ENCODE peak calls at places on chromosome 6, in eight cellular contexts. One of them, this sample, is unnamed.

GRCh38 chr6:148495029-148495428 is 152.4 kb downstream of the SASH1 start:
- DNase-seq in HuH-7.5: no peak
- DNase-seq in PC-3: no peak
- DNase-seq in hippocampal formation: no peak
- DNase-seq in lower leg skin: no peak
- DNase-seq in RPMI7951: peak
- DNase-seq in heart left ventricle: no peak
- DNase-seq in ecto neural progenitor cell: no peak
- DNase-seq in this sample: no peak

GRCh38 chr6:126753616-126754015 is 364.9 kb upstream of the RSPO3 start:
- DNase-seq in hippocampal formation: no peak
- DNase-seq in heart left ventricle: no peak
- DNase-seq in HuH-7.5: no peak
- DNase-seq in lower leg skin: no peak
- DNase-seq in RPMI7951: no peak
- DNase-seq in ecto neural progenitor cell: no peak
- DNase-seq in PC-3: no peak
- DNase-seq in this sample: no peak

GRCh38 chr6:37088897-37089296 is 81.1 kb upstream of the PIM1 start:
- DNase-seq in HuH-7.5: no peak
- DNase-seq in hippocampal formation: no peak
- DNase-seq in PC-3: no peak
- DNase-seq in ecto neural progenitor cell: no peak
- DNase-seq in heart left ventricle: no peak
- DNase-seq in lower leg skin: no peak
- DNase-seq in RPMI7951: no peak
- DNase-seq in this sample: no peak

GRCh38 chr6:85458782-85459181 is 8.9 kb downstream of the NT5E start:
- DNase-seq in ecto neural progenitor cell: no peak
- DNase-seq in hippocampal formation: no peak
- DNase-seq in HuH-7.5: no peak
- DNase-seq in lower leg skin: no peak
- DNase-seq in RPMI7951: peak
- DNase-seq in heart left ventricle: no peak
- DNase-seq in PC-3: peak
- DNase-seq in this sample: no peak

GRCh38 chr6:163860194-163861081 is 445.9 kb downstream of the QKI start:
- DNase-seq in heart left ventricle: no peak
- DNase-seq in PC-3: no peak
- DNase-seq in lower leg skin: peak
- DNase-seq in ecto neural progenitor cell: no peak
- DNase-seq in RPMI7951: peak
- DNase-seq in HuH-7.5: no peak
- DNase-seq in hippocampal formation: no peak
- DNase-seq in this sample: peak

GRCh38 chr6:150874184-150874583 is 8.7 kb downstream of the MTHFD1L start:
- DNase-seq in lower leg skin: no peak
- DNase-seq in heart left ventricle: no peak
- DNase-seq in PC-3: no peak
- DNase-seq in ecto neural progenitor cell: no peak
- DNase-seq in RPMI7951: no peak
- DNase-seq in hippocampal formation: peak
- DNase-seq in HuH-7.5: no peak
- DNase-seq in this sample: peak

GRCh38 chr6:131979515-131980337 is 28.6 kb upstream of the CCN2 start:
- DNase-seq in lower leg skin: no peak
- DNase-seq in heart left ventricle: no peak
- DNase-seq in hippocampal formation: no peak
- DNase-seq in HuH-7.5: no peak
- DNase-seq in ecto neural progenitor cell: no peak
- DNase-seq in PC-3: peak
- DNase-seq in RPMI7951: peak
- DNase-seq in this sample: no peak

GRCh38 chr6:167291623-167292300 is 647 bp downstream of the UNC93A start:
- DNase-seq in PC-3: no peak
- DNase-seq in heart left ventricle: no peak
- DNase-seq in ecto neural progenitor cell: no peak
- DNase-seq in RPMI7951: no peak
- DNase-seq in lower leg skin: peak
- DNase-seq in hippocampal formation: no peak
- DNase-seq in HuH-7.5: no peak
- DNase-seq in this sample: no peak

GRCh38 chr6:107179004-107179403 is 63.7 kb upstream of the BEND3 start:
- DNase-seq in RPMI7951: peak
- DNase-seq in heart left ventricle: no peak
- DNase-seq in PC-3: peak
- DNase-seq in lower leg skin: no peak
- DNase-seq in HuH-7.5: no peak
- DNase-seq in ecto neural progenitor cell: no peak
- DNase-seq in hippocampal formation: no peak
- DNase-seq in this sample: peak

GRCh38 chr6:67694127-67694526 is 941.0 kb upstream of the ADGRB3 start:
- DNase-seq in lower leg skin: no peak
- DNase-seq in ecto neural progenitor cell: no peak
- DNase-seq in hippocampal formation: no peak
- DNase-seq in HuH-7.5: no peak
- DNase-seq in PC-3: peak
- DNase-seq in heart left ventricle: no peak
- DNase-seq in RPMI7951: no peak
- DNase-seq in this sample: peak

GRCh38 chr6:292506-293184 is 358 bp downstream of the DUSP22 start:
- DNase-seq in PC-3: peak
- DNase-seq in heart left ventricle: peak
- DNase-seq in hippocampal formation: no peak
- DNase-seq in lower leg skin: peak
- DNase-seq in RPMI7951: peak
- DNase-seq in ecto neural progenitor cell: no peak
- DNase-seq in HuH-7.5: peak
- DNase-seq in this sample: no peak

GRCh38 chr6:68279793-68280557 is 355.1 kb upstream of the ADGRB3 start:
- DNase-seq in heart left ventricle: no peak
- DNase-seq in HuH-7.5: no peak
- DNase-seq in ecto neural progenitor cell: no peak
- DNase-seq in RPMI7951: peak
- DNase-seq in PC-3: peak
- DNase-seq in lower leg skin: no peak
- DNase-seq in hippocampal formation: no peak
- DNase-seq in this sample: no peak

GRCh38 chr6:129578315-129578714 is 131.7 kb downstream of the ARHGAP18 start:
- DNase-seq in lower leg skin: no peak
- DNase-seq in RPMI7951: no peak
- DNase-seq in heart left ventricle: no peak
- DNase-seq in PC-3: peak
- DNase-seq in HuH-7.5: no peak
- DNase-seq in ecto neural progenitor cell: no peak
- DNase-seq in hippocampal formation: no peak
- DNase-seq in this sample: no peak